ENCODE peak calls at places on chromosomes 3 and 15, in four cellular contexts. One of them, this sample, is unnamed.

GRCh38 chr15:82647045-82647834 is at the start of gene CPEB1:
- DNase-seq in stomach: no peak
- DNase-seq in A549: peak; percentile 66
- DNase-seq in Peyer's patch: peak; percentile 57
- DNase-seq in this sample: no peak

GRCh38 chr3:174356596-174356995 is 502.5 kb upstream of the NAALADL2 start:
- DNase-seq in stomach: no peak
- DNase-seq in A549: no peak
- DNase-seq in Peyer's patch: no peak
- DNase-seq in this sample: no peak

GRCh38 chr3:96994995-96995394 is 180.6 kb downstream of the EPHA6 start:
- DNase-seq in stomach: no peak
- DNase-seq in A549: no peak
- DNase-seq in Peyer's patch: no peak
- DNase-seq in this sample: no peak

GRCh38 chr3:67077656-67078055 is 79.5 kb downstream of the KBTBD8 start:
- DNase-seq in stomach: no peak
- DNase-seq in A549: no peak
- DNase-seq in Peyer's patch: no peak
- DNase-seq in this sample: no peak

GRCh38 chr15:80455668-80456442 is 51.7 kb downstream of the ARNT2 start:
- DNase-seq in stomach: peak; percentile 56
- DNase-seq in A549: peak; percentile 78
- DNase-seq in Peyer's patch: no peak
- DNase-seq in this sample: peak; percentile 54

GRCh38 chr3:193240850-193241706 is at the start of gene PLAAT1:
- DNase-seq in stomach: peak; percentile 75
- DNase-seq in A549: peak; percentile 17
- DNase-seq in Peyer's patch: peak; percentile 76
- DNase-seq in this sample: no peak

GRCh38 chr15:43516185-43516584 is 1.2 kb upstream of the MAP1A start:
- DNase-seq in stomach: no peak
- DNase-seq in A549: no peak
- DNase-seq in Peyer's patch: no peak
- DNase-seq in this sample: no peak

GRCh38 chr3:127037021-127037400 is 54.1 kb downstream of the PLXNA1 start:
- DNase-seq in stomach: no peak
- DNase-seq in A549: no peak
- DNase-seq in Peyer's patch: no peak
- DNase-seq in this sample: no peak

GRCh38 chr15:95503107-95503506 is 827.4 kb upstream of the NR2F2 start:
- DNase-seq in stomach: no peak
- DNase-seq in A549: no peak
- DNase-seq in Peyer's patch: no peak
- DNase-seq in this sample: no peak

GRCh38 chr3:32456429-32457130 is 46.1 kb downstream of the CMTM6 start:
- DNase-seq in stomach: no peak
- DNase-seq in A549: no peak
- DNase-seq in Peyer's patch: no peak
- DNase-seq in this sample: no peak

GRCh38 chr3:159664011-159664410 is 324.6 kb upstream of the IL12A start:
- DNase-seq in stomach: no peak
- DNase-seq in A549: peak; percentile 20
- DNase-seq in Peyer's patch: no peak
- DNase-seq in this sample: no peak

GRCh38 chr3:65230251-65231140 is 542.7 kb upstream of the ADAMTS9 start:
- DNase-seq in stomach: no peak
- DNase-seq in A549: no peak
- DNase-seq in Peyer's patch: no peak
- DNase-seq in this sample: no peak

GRCh38 chr3:121834079-121834730 is 655 bp downstream of the IQCB1 start:
- DNase-seq in stomach: no peak
- DNase-seq in A549: no peak
- DNase-seq in Peyer's patch: peak; percentile 52
- DNase-seq in this sample: no peak

GRCh38 chr3:49703443-49703927 is 14.1 kb downstream of the RNF123 start:
- DNase-seq in stomach: peak; percentile 71
- DNase-seq in A549: peak; percentile 58
- DNase-seq in Peyer's patch: peak; percentile 70
- DNase-seq in this sample: no peak

GRCh38 chr3:76307556-76307955 is 522.2 kb upstream of the ZNF717 start:
- DNase-seq in stomach: no peak
- DNase-seq in A549: no peak
- DNase-seq in Peyer's patch: no peak
- DNase-seq in this sample: no peak

GRCh38 chr3:134937256-134938023 is 142.4 kb downstream of the EPHB1 start:
- DNase-seq in stomach: no peak
- DNase-seq in A549: no peak
- DNase-seq in Peyer's patch: no peak
- DNase-seq in this sample: no peak

GRCh38 chr3:15273214-15273613 is 59.2 kb downstream of the SH3BP5 start:
- DNase-seq in stomach: no peak
- DNase-seq in A549: no peak
- DNase-seq in Peyer's patch: no peak
- DNase-seq in this sample: no peak

GRCh38 chr15:61327019-61327631 is 98.0 kb upstream of the RORA start:
- DNase-seq in stomach: no peak
- DNase-seq in A549: no peak
- DNase-seq in Peyer's patch: no peak
- DNase-seq in this sample: no peak

GRCh38 chr15:20341901-20342605 is 199.5 kb downstream of the GOLGA6L6 start:
- DNase-seq in stomach: peak; percentile 72
- DNase-seq in A549: peak; percentile 25
- DNase-seq in Peyer's patch: peak; percentile 76
- DNase-seq in this sample: peak; percentile 57

GRCh38 chr3:193868590-193868989 is 267.4 kb upstream of the HES1 start:
- DNase-seq in stomach: no peak
- DNase-seq in A549: no peak
- DNase-seq in Peyer's patch: no peak
- DNase-seq in this sample: no peak

GRCh38 chr3:137121704-137122314 is 164.0 kb downstream of the IL20RB start:
- DNase-seq in stomach: no peak
- DNase-seq in A549: peak; percentile 64
- DNase-seq in Peyer's patch: no peak
- DNase-seq in this sample: no peak

GRCh38 chr3:184525337-184526157 is 36.0 kb upstream of the EPHB3 start:
- DNase-seq in stomach: no peak
- DNase-seq in A549: no peak
- DNase-seq in Peyer's patch: no peak
- DNase-seq in this sample: no peak

GRCh38 chr3:133932009-133932408 is 36.3 kb upstream of the RAB6B start:
- DNase-seq in stomach: no peak
- DNase-seq in A549: no peak
- DNase-seq in Peyer's patch: no peak
- DNase-seq in this sample: no peak

GRCh38 chr3:19799887-19800286 is 134.1 kb downstream of the EFHB start:
- DNase-seq in stomach: no peak
- DNase-seq in A549: no peak
- DNase-seq in Peyer's patch: no peak
- DNase-seq in this sample: no peak

GRCh38 chr3:150870406-150870805 is 34.8 kb downstream of the MINDY4B start:
- DNase-seq in stomach: no peak
- DNase-seq in A549: no peak
- DNase-seq in Peyer's patch: no peak
- DNase-seq in this sample: no peak

GRCh38 chr3:58560771-58561311 is 16.4 kb downstream of the FAM107A start:
- DNase-seq in stomach: no peak
- DNase-seq in A549: peak; percentile 67
- DNase-seq in Peyer's patch: no peak
- DNase-seq in this sample: no peak

DNA sequence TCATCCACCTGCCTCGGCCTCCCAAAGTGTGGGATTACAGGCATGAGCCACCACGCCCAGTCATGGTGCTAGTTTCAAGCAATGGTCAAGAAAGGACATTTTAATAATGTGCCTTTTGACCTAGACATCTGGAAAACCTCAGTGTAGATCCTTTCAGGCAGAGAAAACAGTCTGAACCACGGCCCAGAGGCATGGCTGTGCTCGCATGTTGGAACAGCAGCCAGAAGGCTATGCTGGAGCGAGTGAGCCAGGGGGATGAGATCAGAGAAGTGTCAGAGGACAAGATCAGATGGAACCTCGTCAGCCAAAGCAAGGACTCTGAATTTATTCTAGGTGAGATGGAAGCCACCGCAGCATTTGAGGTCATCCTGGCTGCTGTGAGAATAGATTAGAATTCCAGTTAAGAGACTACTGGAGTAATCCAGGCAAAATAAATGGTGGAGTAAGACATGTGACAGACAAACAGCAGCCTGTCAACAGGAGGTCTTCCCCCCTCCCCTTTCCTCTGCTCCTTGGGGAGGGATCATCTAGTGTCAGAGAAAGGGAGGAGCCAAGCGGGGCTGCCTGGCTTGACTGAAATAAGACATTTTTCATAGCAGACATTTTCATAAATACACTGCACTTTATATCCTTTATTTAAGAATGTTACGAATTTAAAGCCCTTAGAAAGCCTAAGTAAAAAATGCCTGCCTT is 40.5 kb upstream of the ACKR4 start:
- DNase-seq in stomach: no peak
- DNase-seq in A549: no peak
- DNase-seq in Peyer's patch: no peak
- DNase-seq in this sample: no peak
- H3K4me1 ChIP-seq in stomach: peaks cover 13% of the 10 kb centered on the region
- H3K4me1 ChIP-seq in A549: peaks cover 8% of the 10 kb centered on the region
- H3K4me1 ChIP-seq in Peyer's patch: no peaks in the 10 kb centered on the region
- H3K4me1 ChIP-seq in this sample: no peaks in the 10 kb centered on the region

DNA sequence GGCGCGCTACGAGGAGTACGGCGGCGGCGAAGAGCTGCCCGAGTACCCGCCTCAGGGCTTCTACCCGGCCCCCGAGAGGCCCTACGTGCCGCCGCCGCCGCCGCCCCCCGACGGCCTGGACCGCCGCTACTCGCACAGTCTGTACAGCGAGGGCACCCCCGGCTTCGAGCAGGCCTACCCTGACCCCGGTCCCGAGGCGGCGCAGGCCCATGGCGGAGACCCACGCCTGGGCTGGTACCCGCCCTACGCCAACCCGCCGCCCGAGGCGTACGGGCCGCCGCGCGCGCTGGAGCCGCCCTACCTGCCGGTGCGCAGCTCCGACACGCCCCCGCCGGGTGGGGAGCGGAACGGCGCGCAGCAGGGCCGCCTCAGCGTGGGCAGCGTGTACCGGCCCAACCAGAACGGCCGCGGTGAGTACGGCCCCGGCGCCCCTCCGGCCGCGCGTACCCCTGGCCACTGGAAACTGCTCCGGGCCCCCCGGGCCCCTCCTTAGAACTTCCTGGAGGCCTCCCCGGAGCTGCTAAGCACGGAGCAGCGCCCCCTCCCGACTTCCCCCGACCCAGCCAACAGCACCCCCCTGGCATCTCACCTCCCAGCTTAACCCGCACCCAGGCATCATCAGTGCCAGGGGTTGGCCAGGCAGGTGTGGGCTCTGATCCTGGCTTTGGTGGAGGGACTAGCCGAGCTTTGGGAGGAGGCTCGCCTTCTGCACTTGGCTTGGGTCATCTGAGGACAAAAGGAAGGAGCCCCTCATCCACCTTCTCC is 1.4 kb downstream of the LOXL1 start:
- DNase-seq in stomach: peak; percentile 82
- DNase-seq in A549: peak; percentile 49
- DNase-seq in Peyer's patch: peak; percentile 83
- DNase-seq in this sample: peak; percentile 55
- TF ChIP-seq CTCF in stomach: no peak
- TF ChIP-seq CTCF in A549: peak; percentile 63
- TF ChIP-seq CTCF in Peyer's patch: peak; percentile 44
- TF ChIP-seq CTCF in this sample: peak; percentile 53

DNA sequence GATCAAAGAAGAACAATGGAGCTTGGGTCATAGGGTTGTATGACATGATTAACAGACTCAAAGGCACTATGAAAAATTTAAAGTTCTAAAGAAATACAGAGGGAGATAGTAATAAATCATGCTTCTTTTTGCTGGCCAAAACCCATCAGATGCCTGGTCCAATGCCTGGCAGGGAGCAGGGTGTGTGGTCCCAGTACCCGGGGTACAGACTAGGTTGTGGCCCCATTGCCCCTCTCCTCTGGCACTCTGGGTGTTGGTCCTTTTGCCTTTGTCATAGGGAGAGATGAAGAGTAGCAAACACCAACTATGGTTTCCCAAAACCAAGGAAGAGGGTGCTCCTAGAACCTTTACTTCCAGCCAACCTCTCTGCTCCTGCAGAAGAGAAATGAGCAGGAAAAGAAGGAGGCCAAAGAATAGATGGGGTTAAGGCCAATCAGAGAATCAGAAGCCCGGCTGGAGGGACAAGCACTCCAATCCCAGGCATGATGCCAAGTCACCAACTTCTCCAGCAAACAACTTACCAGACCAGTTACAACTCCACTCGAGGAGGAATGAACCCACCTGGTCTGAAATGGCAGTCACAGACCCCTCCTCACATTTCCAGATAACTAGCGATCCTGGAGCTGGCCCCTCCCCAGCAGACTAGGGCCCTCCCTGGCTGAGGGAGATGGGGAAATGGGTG is 1.8 kb downstream of the IGDCC3 start:
- DNase-seq in stomach: no peak
- DNase-seq in A549: no peak
- DNase-seq in Peyer's patch: peak; percentile 9
- DNase-seq in this sample: no peak
- H3K4me3 ChIP-seq in stomach: no peak overlapping the region
- H3K4me3 ChIP-seq in A549: no peak overlapping the region
- H3K4me3 ChIP-seq in Peyer's patch: no peak overlapping the region
- H3K4me3 ChIP-seq in this sample: no peak overlapping the region

DNA sequence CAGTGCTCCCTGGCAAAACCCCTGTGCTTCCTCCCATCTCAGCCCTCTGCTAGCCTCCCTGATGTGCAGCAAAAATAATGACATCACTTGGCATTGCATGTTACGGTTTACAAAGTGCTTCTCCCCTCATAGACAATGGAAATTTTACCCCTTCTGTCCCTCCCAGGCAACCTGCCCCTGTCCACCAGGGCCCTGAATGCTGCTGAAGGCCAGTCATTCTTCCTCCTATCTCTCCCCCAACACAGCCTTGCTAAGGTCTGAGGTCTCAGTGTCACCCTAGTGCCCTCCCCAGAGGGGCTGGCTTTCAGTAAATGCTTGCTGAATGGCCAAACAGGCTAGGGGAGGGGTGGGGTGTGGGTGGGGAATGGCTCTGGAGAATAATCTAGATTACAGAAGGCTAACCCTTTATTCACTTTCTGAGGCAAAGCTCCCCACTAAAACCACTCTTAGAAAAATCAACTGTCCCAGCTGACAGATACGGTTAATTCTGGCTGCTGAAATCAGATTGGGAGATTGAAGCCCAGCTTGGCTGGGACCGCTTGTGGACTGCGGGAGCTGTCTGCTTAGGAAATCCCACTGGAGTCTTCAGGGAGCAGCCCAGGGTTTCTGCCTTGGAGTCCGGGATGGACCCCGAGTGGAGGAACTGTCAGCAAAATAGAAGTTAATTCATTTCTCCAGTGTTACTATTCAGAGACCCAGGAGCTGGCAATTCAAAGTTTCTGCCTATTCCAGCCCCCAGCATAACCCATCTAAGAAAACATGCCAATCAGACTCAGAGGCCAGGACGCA is 22.9 kb downstream of the ANP32A start:
- DNase-seq in stomach: no peak
- DNase-seq in A549: no peak
- DNase-seq in Peyer's patch: peak; percentile 29
- DNase-seq in this sample: no peak
- H3K4me1 ChIP-seq in stomach: peaks cover 58% of the 10 kb centered on the region
- H3K4me1 ChIP-seq in A549: peaks cover 17% of the 10 kb centered on the region
- H3K4me1 ChIP-seq in Peyer's patch: peaks cover 18% of the 10 kb centered on the region
- H3K4me1 ChIP-seq in this sample: peaks cover 35% of the 10 kb centered on the region

This sample was measured in prostate gland.